ENCODE peak calls at places on chromosomes 12 and 14, in four cellular contexts. Q, O, M and J are unnamed samples.

GRCh38 chr12:19443585-19443984 is 4.3 kb downstream of the AEBP2 start:
- DNase-seq in Q (no peak), O (no peak), M (no peak), J (no peak)

GRCh38 chr12:29380536-29381523 is at the start of gene ERGIC2:
- DNase-seq in Q (peak), O (peak), M (peak), J (peak)

GRCh38 chr12:96399919-96400630 is at the start of gene CDK17:
- DNase-seq in Q (peak), O (peak), M (peak), J (peak)

GRCh38 chr14:61500046-61500445 is 178.7 kb downstream of the PRKCH start:
- DNase-seq in Q (no peak), O (no peak), M (no peak), J (no peak)

GRCh38 chr12:100753837-100754236 is 40.7 kb upstream of the ANO4 start:
- DNase-seq in Q (no peak), O (no peak), M (no peak), J (no peak)

GRCh38 chr12:112294793-112295192 is 87.4 kb downstream of the HECTD4 start:
- DNase-seq in Q (no peak), O (no peak), M (no peak), J (no peak)

GRCh38 chr12:632102-632696 is 31.0 kb downstream of the NINJ2 start:
- DNase-seq in Q (peak), O (no peak), M (no peak), J (no peak)

GRCh38 chr12:12870454-12870853 is 20.9 kb upstream of the GPRC5A start:
- DNase-seq in Q (peak), O (no peak), M (no peak), J (no peak)

GRCh38 chr12:62841841-62842240 is 93.1 kb downstream of the PPM1H start:
- DNase-seq in Q (no peak), O (no peak), M (peak), J (no peak)

GRCh38 chr12:38424436-38424835 is 107.9 kb downstream of the ALG10B start:
- DNase-seq in Q (no peak), O (no peak), M (no peak), J (no peak)

GRCh38 chr14:50045039-50045711 is 71.2 kb downstream of the VCPKMT start:
- DNase-seq in Q (no peak), O (peak), M (no peak), J (peak)

GRCh38 chr12:93847517-93848452 is 170.6 kb downstream of the CRADD start:
- DNase-seq in Q (no peak), O (no peak), M (peak), J (no peak)

GRCh38 chr14:49303952-49304516 is 282.1 kb downstream of the RPS29 start:
- DNase-seq in Q (peak), O (no peak), M (no peak), J (no peak)

GRCh38 chr14:29587761-29588160 is 339.9 kb downstream of the PRKD1 start:
- DNase-seq in Q (no peak), O (no peak), M (no peak), J (no peak)

GRCh38 chr12:70045036-70045435 is 198.2 kb upstream of the CNOT2 start:
- DNase-seq in Q (no peak), O (no peak), M (no peak), J (no peak)

GRCh38 chr14:22650960-22651521 is 6.9 kb upstream of the OR6J1 start:
- DNase-seq in Q (peak), O (no peak), M (peak), J (no peak)

GRCh38 chr12:46722737-46723136 is 103.1 kb downstream of the SLC38A4 start:
- DNase-seq in Q (no peak), O (no peak), M (no peak), J (no peak)

GRCh38 chr12:120739821-120740613 is 14.4 kb downstream of the ACADS start:
- DNase-seq in Q (no peak), O (no peak), M (no peak), J (no peak)

GRCh38 chr12:50211392-50212070 is 44.4 kb upstream of the CERS5 start:
- DNase-seq in Q (no peak), O (no peak), M (no peak), J (no peak)

GRCh38 chr12:125187148-125187733 is 122.0 kb downstream of the AACS start:
- DNase-seq in Q (no peak), O (no peak), M (no peak), J (no peak)

GRCh38 chr14:69571879-69572633 is 2.6 kb downstream of the CCDC177 start:
- DNase-seq in Q (no peak), O (no peak), M (peak), J (peak)

GRCh38 chr12:47882796-47883546 is 21.8 kb downstream of the VDR start:
- DNase-seq in Q (no peak), O (peak), M (no peak), J (peak)

GRCh38 chr12:57849035-57849434 is 2.5 kb upstream of the CTDSP2 start:
- DNase-seq in Q (no peak), O (no peak), M (no peak), J (no peak)

GRCh38 chr14:86788229-86788628 is 1204.8 kb downstream of the GALC start:
- DNase-seq in Q (no peak), O (no peak), M (no peak), J (no peak)

GRCh38 chr12:63848450-63848849 is 4.0 kb downstream of the SRGAP1 start:
- DNase-seq in Q (no peak), O (no peak), M (no peak), J (no peak)

GRCh38 chr12:130987151-130987931 is 33.6 kb downstream of the ADGRD1 start:
- DNase-seq in Q (no peak), O (peak), M (no peak), J (no peak)

GRCh38 chr14:23513005-23513412 is 38.6 kb downstream of the ZFHX2 start:
- DNase-seq in Q (no peak), O (peak), M (no peak), J (no peak)

GRCh38 chr12:106918746-106919145 is 37.0 kb upstream of the TMEM263 start:
- DNase-seq in Q (peak), O (no peak), M (no peak), J (no peak)

GRCh38 chr12:9673404-9674225 is 4.1 kb downstream of the CLEC2D start:
- DNase-seq in Q (peak), O (peak), M (no peak), J (peak)

GRCh38 chr12:67594888-67595287 is 53.7 kb upstream of the DYRK2 start:
- DNase-seq in Q (no peak), O (no peak), M (no peak), J (no peak)

GRCh38 chr12:56252649-56253048 is 5.5 kb downstream of the ANKRD52 start:
- DNase-seq in Q (no peak), O (no peak), M (no peak), J (no peak)

GRCh38 chr12:123050331-123050809 is 69.9 kb downstream of the ARL6IP4 start:
- DNase-seq in Q (no peak), O (peak), M (no peak), J (no peak)

GRCh38 chr12:10721654-10722501 is 1.2 kb downstream of the YBX3 start:
- DNase-seq in Q (peak), O (peak), M (peak), J (peak)
- H3K27ac ChIP-seq in Q (no peak), O (peak), M (peak), J (peak)

GRCh38 chr12:65464930-65465329 is 186.4 kb downstream of the MSRB3 start:
- DNase-seq in Q (no peak), O (no peak), M (no peak), J (no peak)
- H3K27ac ChIP-seq in Q (no peak), O (no peak), M (no peak), J (no peak)

GRCh38 chr12:5114436-5114835 is 70.8 kb downstream of the KCNA5 start:
- DNase-seq in Q (no peak), O (no peak), M (no peak), J (no peak)
- H3K27ac ChIP-seq in Q (no peak), O (no peak), M (no peak), J (no peak)

DNA sequence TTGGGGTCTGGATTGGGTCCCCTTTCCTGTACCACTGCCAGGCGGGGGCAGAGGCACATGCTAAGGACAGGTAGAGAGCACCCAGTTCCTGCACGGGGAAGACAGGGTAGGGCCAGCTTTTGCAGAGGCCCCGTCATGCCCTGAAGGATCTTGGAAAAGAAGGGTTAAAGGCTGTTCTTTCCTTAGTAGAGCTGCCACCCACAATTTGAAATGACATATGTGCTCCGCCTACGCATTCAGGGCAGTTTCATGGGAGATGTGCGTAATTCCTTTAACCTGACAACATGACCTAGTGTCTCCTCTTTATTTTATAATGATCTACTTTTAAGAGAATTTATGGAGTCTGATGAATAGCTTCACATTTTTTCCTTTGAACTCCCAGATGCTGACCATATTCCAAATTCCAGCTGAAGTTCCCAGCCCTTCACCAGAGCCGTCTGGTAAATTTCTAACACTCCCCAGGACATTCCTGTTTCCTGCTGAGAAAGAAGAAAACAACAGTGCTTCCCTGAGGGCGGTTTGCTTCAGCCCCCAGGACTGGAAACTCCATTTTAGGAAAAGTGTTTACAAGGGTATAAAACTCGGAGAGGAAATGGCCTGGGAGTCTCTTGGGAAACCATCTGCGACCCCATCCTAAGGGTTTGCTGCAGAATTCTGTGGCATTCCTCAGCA is 58.9 kb upstream of the PLEKHG3 start:
- DNase-seq in Q (peak), O (peak), M (no peak), J (no peak)
- H3K27ac ChIP-seq in Q (peak), O (peak), M (no peak), J (no peak)

GRCh38 chr12:24226745-24227350 is 277.4 kb upstream of the SOX5 start:
- DNase-seq in Q (peak), O (no peak), M (no peak), J (peak)

GRCh38 chr12:24228980-24229730 is 279.7 kb upstream of the SOX5 start:
- DNase-seq in Q (no peak), O (no peak), M (no peak), J (no peak)

GRCh38 chr12:24228371-24228770 is 278.9 kb upstream of the SOX5 start:
- DNase-seq in Q (no peak), O (no peak), M (no peak), J (no peak)

GRCh38 chr12:24230061-24230460 is 280.6 kb upstream of the SOX5 start:
- DNase-seq in Q (peak), O (no peak), M (no peak), J (no peak)

GRCh38 chr12:24227550-24227949 is 278.1 kb upstream of the SOX5 start:
- DNase-seq in Q (peak), O (no peak), M (no peak), J (no peak)
- H3K27ac ChIP-seq in Q (no peak), O (no peak), M (no peak), J (no peak)